ENCODE peak calls at places on chromosome 1, in four cellular contexts. Z is thyroid gland, S is breast epithelium, D is H54. N is an unnamed sample.

GRCh38 chr1:116855220-116855619 is 54.5 kb upstream of the PTGFRN start:
- DNase-seq in S (no peak), D (no peak), Z (peak), N (no peak)

GRCh38 chr1:110425196-110425595 is 17.7 kb upstream of the LAMTOR5 start:
- DNase-seq in Z (no peak), D (no peak), S (no peak), N (no peak)

GRCh38 chr1:65077369-65077768 is 70.6 kb upstream of the AK4 start:
- DNase-seq in S (no peak), D (no peak), Z (no peak), N (no peak)

GRCh38 chr1:228983231-228983660 is 248.0 kb downstream of the RHOU start:
- DNase-seq in S (no peak), Z (no peak), D (no peak), N (no peak)

GRCh38 chr1:184664042-184664659 is 90.5 kb downstream of the EDEM3 start:
- DNase-seq in S (peak), Z (peak), D (peak), N (peak)

GRCh38 chr1:162498442-162498785 is 796 bp downstream of the UHMK1 start:
- DNase-seq in Z (no peak), D (no peak), S (no peak), N (no peak)

GRCh38 chr1:156904187-156904959 is 10.9 kb downstream of the PEAR1 start:
- DNase-seq in Z (no peak), S (no peak), D (no peak), N (no peak)

GRCh38 chr1:66253330-66253921 is 280.5 kb upstream of the SGIP1 start:
- DNase-seq in Z (no peak), S (no peak), D (no peak), N (peak)

GRCh38 chr1:159959451-159959850 is 5.4 kb upstream of the SLAMF9 start:
- DNase-seq in S (no peak), D (no peak), Z (no peak), N (peak)

GRCh38 chr1:111842411-111842810 is 86.7 kb downstream of the DDX20 start:
- DNase-seq in S (no peak), D (no peak), Z (no peak), N (no peak)

GRCh38 chr1:156489166-156489934 is 11.2 kb downstream of the MEF2D start:
- DNase-seq in D (no peak), Z (peak), S (no peak), N (no peak)

GRCh38 chr1:163406787-163407186 is 85.0 kb downstream of the NUF2 start:
- DNase-seq in S (no peak), Z (no peak), D (no peak), N (no peak)

GRCh38 chr1:40838045-40838979 is 23.9 kb downstream of the CITED4 start:
- DNase-seq in S (no peak), D (no peak), Z (no peak), N (no peak)

GRCh38 chr1:193183019-193183643 is 3.3 kb downstream of the B3GALT2 start:
- DNase-seq in S (no peak), Z (no peak), D (no peak), N (peak)

GRCh38 chr1:246139745-246140182 is 367.3 kb downstream of the SMYD3 start:
- DNase-seq in D (peak), Z (no peak), S (no peak), N (no peak)

GRCh38 chr1:202238914-202239313 is 45.3 kb downstream of the LGR6 start:
- DNase-seq in S (peak), Z (no peak), D (no peak), N (no peak)

GRCh38 chr1:3729594-3730555 is 22.4 kb upstream of the CCDC27 start:
- DNase-seq in S (no peak), D (no peak), Z (peak), N (no peak)

GRCh38 chr1:214990619-214991018 is 91.9 kb upstream of the KCNK2 start:
- DNase-seq in D (peak), S (no peak), Z (no peak), N (no peak)

GRCh38 chr1:111920221-111921024 is 69.0 kb downstream of the KCND3 start:
- DNase-seq in D (peak), S (no peak), Z (peak), N (peak)

GRCh38 chr1:183279835-183280234 is 93.8 kb downstream of the LAMC2 start:
- DNase-seq in Z (no peak), D (peak), S (no peak), N (no peak)

GRCh38 chr1:24900985-24901781 is 28.9 kb downstream of the RUNX3 start:
- DNase-seq in Z (no peak), S (no peak), D (no peak), N (no peak)

GRCh38 chr1:209871006-209871405 is 43.2 kb downstream of the UTP25 start:
- DNase-seq in D (no peak), Z (no peak), S (no peak), N (no peak)

GRCh38 chr1:213772711-213773110 is 215.1 kb upstream of the PROX1 start:
- DNase-seq in Z (no peak), S (no peak), D (no peak), N (no peak)

GRCh38 chr1:54497338-54497737 is 50.7 kb upstream of the ACOT11 start:
- DNase-seq in D (no peak), Z (no peak), S (no peak), N (no peak)

GRCh38 chr1:224378855-224379631 is 22.4 kb downstream of the CNIH4 start:
- DNase-seq in S (no peak), Z (no peak), D (no peak), N (no peak)

GRCh38 chr1:160858127-160858909 is 4.4 kb downstream of the CD244 start:
- DNase-seq in D (no peak), S (no peak), Z (no peak), N (no peak)

GRCh38 chr1:2591581-2592261 is 5.1 kb downstream of the PRXL2B start:
- DNase-seq in Z (no peak), S (peak), D (no peak), N (no peak)

GRCh38 chr1:94725566-94725965 is 94.6 kb upstream of the SLC44A3 start:
- DNase-seq in D (no peak), Z (no peak), S (no peak), N (no peak)

DNA sequence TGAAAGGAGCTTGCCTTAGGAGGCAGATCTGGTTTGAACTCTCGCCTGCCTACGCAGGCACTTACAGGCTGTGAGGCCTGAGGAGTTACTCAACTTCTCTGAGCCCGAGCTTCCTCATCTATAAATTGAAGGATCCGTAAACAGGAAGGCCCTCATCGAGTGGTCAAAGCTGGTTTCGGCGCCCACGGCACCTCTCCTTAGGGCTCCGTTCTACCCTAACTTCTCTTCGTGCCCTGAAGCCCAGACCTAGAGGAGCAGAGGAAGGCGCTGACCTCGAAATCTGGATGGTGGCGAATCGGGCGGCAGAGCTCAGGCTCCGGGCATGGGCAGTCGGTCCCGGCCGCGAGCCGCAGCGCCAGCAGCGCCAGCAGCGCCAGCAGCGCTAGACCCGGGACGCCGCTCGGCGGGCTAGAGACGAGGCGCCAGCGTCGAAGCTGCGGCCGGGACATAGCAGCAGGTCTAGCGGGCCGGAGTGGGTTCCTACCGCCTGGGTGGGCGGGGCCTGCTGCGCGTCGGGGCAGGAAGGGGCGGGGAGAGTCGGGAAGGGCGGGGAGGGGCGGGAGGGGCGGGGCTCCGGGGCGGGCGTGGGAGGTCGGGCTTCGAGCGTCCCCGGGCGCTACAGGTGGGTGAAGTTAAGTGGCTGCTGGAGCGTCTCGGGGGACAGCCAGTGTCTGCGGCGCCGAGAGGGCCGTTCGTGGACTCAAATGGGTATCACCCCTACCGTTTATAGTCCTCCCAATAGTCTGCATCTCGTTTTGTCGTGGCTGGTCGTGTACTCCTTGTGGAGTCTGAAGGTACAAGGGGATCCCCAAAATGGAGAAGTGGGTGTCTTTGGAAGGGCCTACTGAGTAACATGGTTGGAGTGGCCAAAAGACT is at the start of gene CTBS:
- DNase-seq in Z (peak), S (peak), D (peak), N (peak)
- TF ChIP-seq POLR2A in Z (peak), S (no peak), D (peak), N (peak)

GRCh38 chr1:155325596-155325893 is 4.9 kb downstream of the RUSC1 start:
- DNase-seq in Z (no peak), D (no peak), S (no peak), N (no peak)

GRCh38 chr1:155324717-155325595 is 4.3 kb downstream of the RUSC1 start:
- DNase-seq in D (peak), S (peak), Z (peak), N (peak)

GRCh38 chr1:155322953-155323728 is 2.4 kb downstream of the RUSC1 start:
- DNase-seq in D (peak), S (peak), Z (peak), N (peak)

GRCh38 chr1:155323729-155324040 is 3.0 kb downstream of the RUSC1 start:
- DNase-seq in S (peak), D (peak), Z (peak), N (peak)

GRCh38 chr1:155324041-155324716 is 3.5 kb downstream of the RUSC1 start:
- DNase-seq in Z (peak), S (peak), D (peak), N (peak)
- TF ChIP-seq POLR2A in Z (peak), S (peak), D (peak), N (peak)

DNA sequence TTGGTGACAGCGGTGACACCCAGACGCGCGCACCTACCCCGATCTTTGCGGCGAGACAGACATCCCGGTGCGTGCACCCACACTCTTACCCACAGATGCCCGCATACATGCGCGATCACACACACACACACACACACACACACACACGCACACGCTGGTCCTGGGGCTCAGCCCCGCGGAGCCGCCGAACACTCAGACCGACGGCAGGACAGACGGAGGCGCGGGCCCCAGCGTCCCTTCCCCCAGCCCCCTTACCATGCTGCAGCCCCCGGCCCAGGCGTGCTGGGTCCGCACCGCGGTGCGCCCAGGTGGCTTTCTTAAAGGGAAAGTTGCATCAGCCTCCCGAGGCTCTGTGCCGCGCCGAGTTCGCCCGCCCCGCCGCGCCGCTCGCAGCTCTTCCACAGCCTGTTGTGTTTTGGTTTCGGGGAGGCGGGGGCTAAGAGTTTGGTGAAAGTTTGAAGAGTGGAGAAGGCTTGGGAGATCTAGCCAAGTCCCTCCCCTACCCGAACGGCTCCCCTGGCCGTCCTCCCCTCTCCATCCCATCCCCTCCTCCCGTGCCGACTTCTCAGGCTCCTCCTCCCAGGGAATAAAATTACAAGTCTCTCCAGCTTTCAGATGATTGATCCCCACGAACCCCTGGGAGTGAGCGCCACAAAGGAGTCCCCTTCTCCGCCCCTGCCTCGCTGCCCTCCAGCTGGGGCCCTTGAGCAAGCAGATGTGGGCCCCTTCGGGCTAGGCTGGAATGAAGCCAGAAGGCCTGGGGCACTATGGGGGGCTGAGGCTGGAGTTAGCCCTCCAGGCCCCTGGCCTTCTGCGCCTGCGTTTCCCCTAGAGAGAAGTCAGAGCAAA is at the start of gene SLC6A9:
- DNase-seq in D (no peak), Z (peak), S (peak), N (peak)
- TF ChIP-seq POLR2A in D (peak), Z (peak), S (no peak), N (peak)

GRCh38 chr1:58783090-58783992 is 506 bp downstream of the JUN start:
- DNase-seq in Z (peak), D (no peak), S (peak), N (peak)

GRCh38 chr1:58785424-58786058 is 1.7 kb upstream of the JUN start:
- DNase-seq in Z (peak), D (no peak), S (peak), N (peak)

GRCh38 chr1:58783993-58784757 is at the start of gene JUN:
- DNase-seq in Z (peak), D (peak), S (peak), N (peak)

GRCh38 chr1:58786184-58786926 is 2.5 kb upstream of the JUN start:
- DNase-seq in D (no peak), Z (no peak), S (no peak), N (no peak)

DNA sequence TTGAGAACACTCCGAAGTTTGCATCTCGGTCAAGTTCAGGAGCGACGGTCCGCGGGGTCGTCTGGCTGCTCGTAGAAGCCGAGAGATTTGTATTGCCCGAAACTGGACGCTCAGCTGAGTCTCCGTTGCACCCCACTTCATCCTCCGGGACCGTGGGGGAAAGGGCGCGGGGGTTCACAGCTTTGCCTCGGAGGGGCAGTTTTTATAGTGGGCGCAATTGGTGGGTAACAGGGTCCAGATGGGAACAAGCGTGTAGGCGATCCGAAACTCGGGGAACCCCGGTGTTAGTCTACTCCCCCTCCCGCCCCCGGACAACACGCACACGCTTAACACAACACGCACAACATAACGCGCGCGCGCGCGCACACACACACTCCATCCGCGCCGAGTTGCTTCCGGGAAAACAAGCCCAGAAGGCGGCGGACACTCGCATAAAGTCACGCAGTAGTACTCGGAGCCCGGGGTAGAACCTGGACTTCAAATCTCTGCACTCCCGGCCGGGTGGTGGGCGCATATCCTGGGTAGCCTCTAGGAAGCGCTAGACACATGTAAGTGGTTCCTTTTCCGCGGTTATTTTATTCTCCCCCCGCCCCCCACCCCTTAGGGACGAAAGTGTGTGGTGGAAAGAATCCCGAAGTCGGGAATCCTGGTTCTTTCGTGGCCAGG is 1.0 kb upstream of the JUN start:
- DNase-seq in S (peak), D (no peak), Z (peak), N (peak)
- TF ChIP-seq POLR2A in S (peak), D (peak), Z (peak), N (peak)

GRCh38 chr1:14790967-14791366 is 192.5 kb downstream of the KAZN start:
- DNase-seq in Z (no peak), D (no peak), S (no peak), N (no peak)
- TF ChIP-seq POLR2A in Z (no peak), D (no peak), S (no peak), N (no peak)

GRCh38 chr1:147669475-147670318 is 627 bp downstream of the ACP6 start:
- DNase-seq in Z (peak), S (no peak), D (peak), N (peak)
- TF ChIP-seq POLR2A in Z (peak), S (no peak), D (peak), N (no peak)

N was measured in prostate gland.